ENCODE peak calls at places on chromosome 4, in four cellular contexts. P is IMR-90, A is GM12878, K is K562. J is an unnamed sample.
A peak's percentile ranks its signal among the peaks of the same experiment; 100 is the strongest.

GRCh38 chr4:6576512-6576911 is 1.5 kb downstream of the MAN2B2 start:
- DNase-seq in P (no peak), A (no peak), K (no peak), J (no peak)

GRCh38 chr4:52729586-52729985 is 21.6 kb downstream of the ERVMER34-1 start:
- DNase-seq in P (no peak), A (no peak), K (no peak), J (no peak)

GRCh38 chr4:38387348-38387747 is 276.7 kb upstream of the KLF3 start:
- DNase-seq in P (peak; percentile 6), A (no peak), K (peak; percentile 66), J (peak; percentile 23)

GRCh38 chr4:175369087-175369486 is 443.0 kb downstream of the GPM6A start:
- DNase-seq in P (peak; percentile 71), A (no peak), K (no peak), J (no peak)

GRCh38 chr4:158826882-158827281 is 58.1 kb downstream of the FNIP2 start:
- DNase-seq in P (no peak), A (no peak), K (no peak), J (no peak)

GRCh38 chr4:128347175-128347868 is 59.7 kb upstream of the PGRMC2 start:
- DNase-seq in P (peak; percentile 57), A (no peak), K (peak; percentile 71), J (no peak)

GRCh38 chr4:78864405-78865024 is 74.7 kb downstream of the PAQR3 start:
- DNase-seq in P (peak; percentile 85), A (peak; percentile 44), K (peak; percentile 75), J (peak; percentile 34)

GRCh38 chr4:142124874-142125273 is 488.5 kb downstream of the IL15 start:
- DNase-seq in P (no peak), A (no peak), K (no peak), J (no peak)

GRCh38 chr4:83054928-83055327 is 19.9 kb downstream of the COPS4 start:
- DNase-seq in P (peak; percentile 15), A (no peak), K (no peak), J (peak; percentile 10)

GRCh38 chr4:186554890-186555827 is at the start of gene MTNR1A:
- DNase-seq in P (no peak), A (no peak), K (no peak), J (peak; percentile 48)

GRCh38 chr4:140044314-140044991 is 109.5 kb downstream of the MAML3 start:
- DNase-seq in P (peak; percentile 49), A (no peak), K (no peak), J (no peak)

GRCh38 chr4:86359944-86360478 is at the start of gene MAPK10:
- DNase-seq in P (peak; percentile 88), A (peak; percentile 62), K (peak; percentile 12), J (peak; percentile 76)

GRCh38 chr4:123599061-123599919 is 202.7 kb downstream of the SPRY1 start:
- DNase-seq in P (peak; percentile 53), A (no peak), K (no peak), J (no peak)

GRCh38 chr4:3391422-3391821 is 50.3 kb upstream of the HGFAC start:
- DNase-seq in P (no peak), A (no peak), K (no peak), J (no peak)

GRCh38 chr4:177640864-177641263 is 198.6 kb upstream of the AGA start:
- DNase-seq in P (no peak), A (no peak), K (no peak), J (no peak)

GRCh38 chr4:26859762-26860156 is 882 bp upstream of the STIM2 start:
- DNase-seq in P (no peak), A (no peak), K (peak; percentile 19), J (no peak)

GRCh38 chr4:26860157-26860921 is at the start of gene STIM2:
- DNase-seq in P (peak; percentile 96), A (peak; percentile 91), K (peak; percentile 98), J (peak; percentile 94)

GRCh38 chr4:26860922-26861433 is 337 bp downstream of the STIM2 start:
- DNase-seq in P (peak; percentile 44), A (no peak), K (no peak), J (peak; percentile 68)

GRCh38 chr4:26862381-26862915 is 1.8 kb downstream of the STIM2 start:
- DNase-seq in P (no peak), A (no peak), K (no peak), J (no peak)

GRCh38 chr4:26861434-26862186 is 969 bp downstream of the STIM2 start:
- DNase-seq in P (peak; percentile 65), A (no peak), K (peak; percentile 72), J (peak; percentile 61)
- TF ChIP-seq USF2 in P (no peak), A (no peak), K (no peak), J (no peak)

DNA sequence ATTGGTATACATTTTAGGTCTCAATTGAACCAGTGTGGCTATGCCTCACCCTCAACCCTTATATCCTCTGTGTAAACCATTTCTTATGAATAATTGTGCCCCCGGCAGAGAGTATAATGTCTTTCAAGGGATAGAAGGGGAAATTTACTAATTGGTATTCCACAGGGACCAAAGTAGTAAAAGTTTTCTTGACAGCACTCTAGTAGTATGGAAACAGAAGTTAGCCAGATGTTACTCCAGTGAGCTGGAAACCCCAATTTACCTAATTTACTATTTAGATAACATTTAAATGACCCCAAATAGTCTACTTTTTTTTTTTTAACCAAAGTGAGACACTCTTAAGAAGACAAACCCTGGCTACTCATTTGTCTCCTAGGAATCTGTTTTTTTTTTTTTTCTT is 32.3 kb downstream of the DTHD1 start:
- DNase-seq in P (no peak), A (no peak), K (no peak), J (no peak)
- TF ChIP-seq MXI1 in P (no peak), A (no peak), K (no peak), J (no peak)

GRCh38 chr4:169385356-169385755 is 114.6 kb upstream of the SH3RF1 start:
- DNase-seq in P (peak; percentile 87), A (no peak), K (no peak), J (no peak)
- TF ChIP-seq RCOR1 in P (no peak), A (no peak), K (no peak), J (no peak)

GRCh38 chr4:30262379-30262778 is 457.8 kb upstream of the PCDH7 start:
- DNase-seq in P (no peak), A (no peak), K (no peak), J (no peak)

GRCh38 chr4:30256105-30256828 is 463.9 kb upstream of the PCDH7 start:
- DNase-seq in P (no peak), A (no peak), K (no peak), J (no peak)

GRCh38 chr4:30264465-30264864 is 455.7 kb upstream of the PCDH7 start:
- DNase-seq in P (no peak), A (no peak), K (no peak), J (no peak)

DNA sequence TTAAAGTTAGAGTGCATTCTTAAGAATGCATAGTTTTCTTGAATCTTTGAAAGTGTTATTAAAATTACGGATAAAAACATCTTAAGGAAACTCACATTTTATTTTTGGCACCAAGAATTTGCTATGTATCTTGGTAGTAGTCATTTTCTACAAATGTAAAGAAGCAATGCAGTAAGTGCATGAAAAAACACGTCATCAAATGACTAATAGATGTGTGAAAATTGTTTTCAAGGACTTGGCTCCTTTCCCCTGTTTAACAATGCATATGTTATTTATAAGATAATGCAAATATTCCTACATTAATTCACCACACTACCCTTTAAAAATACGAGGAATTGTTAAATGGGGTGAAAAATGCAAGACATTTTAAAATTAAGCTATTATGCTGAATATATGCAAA is 461.2 kb upstream of the PCDH7 start:
- DNase-seq in P (no peak), A (no peak), K (no peak), J (no peak)
- TF ChIP-seq USF2 in P (no peak), A (no peak), K (no peak), J (no peak)

GRCh38 chr4:1756893-1757779 is 35.8 kb downstream of the TACC3 start:
- DNase-seq in P (no peak), A (no peak), K (no peak), J (no peak)

GRCh38 chr4:1759818-1760223 is 33.3 kb upstream of the FGFR3 start:
- DNase-seq in P (no peak), A (no peak), K (no peak), J (no peak)

GRCh38 chr4:1757836-1758235 is 35.3 kb upstream of the FGFR3 start:
- DNase-seq in P (no peak), A (no peak), K (peak; percentile 48), J (no peak)

GRCh38 chr4:1759170-1759817 is 33.8 kb upstream of the FGFR3 start:
- DNase-seq in P (no peak), A (no peak), K (no peak), J (no peak)

DNA sequence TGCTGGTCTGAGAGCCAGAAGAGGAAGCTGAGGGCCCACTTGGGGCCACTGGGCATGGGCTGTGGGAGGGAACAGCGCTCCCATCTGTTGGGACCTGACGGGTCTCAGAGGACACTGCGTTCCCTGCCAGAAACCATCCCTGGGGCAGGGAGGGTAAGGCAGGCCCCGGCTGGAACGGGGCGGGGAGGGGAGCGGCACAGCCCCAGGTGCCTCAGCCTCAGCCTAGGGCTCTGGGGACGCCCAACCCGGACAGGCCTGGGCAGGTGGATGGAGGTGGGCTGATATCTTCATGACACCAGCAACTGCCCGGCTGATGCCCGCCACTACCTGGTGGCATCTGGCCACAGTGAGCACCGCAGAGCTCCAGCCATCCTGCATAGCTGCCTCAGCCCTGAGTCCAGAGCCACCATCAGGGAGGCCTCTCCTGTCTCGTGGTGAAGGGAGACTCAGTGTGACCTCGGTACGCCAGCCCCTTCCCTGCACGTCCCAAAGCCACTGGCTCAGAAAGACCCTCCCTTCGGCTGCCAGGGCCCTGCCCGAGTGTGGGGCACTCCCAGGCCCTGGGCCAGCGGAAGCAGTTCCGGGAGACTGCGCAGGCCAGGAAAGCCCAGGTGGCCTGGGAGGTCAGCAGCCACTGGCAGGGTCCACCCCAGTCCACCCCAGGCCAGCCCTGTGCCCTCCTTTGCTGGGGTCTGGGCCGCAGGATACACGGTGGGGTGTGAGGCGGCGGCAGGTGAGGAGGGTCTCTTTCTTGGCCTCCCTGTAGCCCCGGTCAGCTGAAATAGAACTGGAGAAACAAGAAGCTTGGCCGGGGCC is 34.6 kb upstream of the FGFR3 start:
- DNase-seq in P (no peak), A (no peak), K (no peak), J (no peak)
- TF ChIP-seq MXI1 in P (no peak), A (no peak), K (no peak), J (no peak)

GRCh38 chr4:145076473-145076855 is 21.5 kb downstream of the ANAPC10 start:
- DNase-seq in P (peak; percentile 10), A (no peak), K (no peak), J (no peak)
- TF ChIP-seq RCOR1 in P (no peak), A (no peak), K (no peak), J (no peak)

DNA sequence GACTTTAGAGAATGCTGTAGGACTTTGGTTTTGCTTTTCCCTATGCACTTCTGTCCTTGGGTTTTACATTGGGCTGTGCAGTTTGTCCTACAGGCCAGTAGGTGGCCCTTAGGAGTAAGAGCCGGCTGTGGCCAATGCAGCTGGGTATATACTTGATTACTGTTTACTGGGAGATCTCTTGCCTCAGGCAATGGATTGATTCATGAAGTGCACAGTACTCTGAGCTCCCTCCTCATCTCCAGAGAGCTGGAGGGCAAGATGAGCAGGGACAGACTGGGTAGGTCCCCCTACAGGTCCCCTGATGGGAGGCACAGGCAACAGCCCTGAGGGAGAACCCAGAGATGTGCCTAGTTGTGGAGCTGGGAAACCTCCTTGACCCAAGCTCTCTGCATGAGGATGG is 103.8 kb upstream of the QRFPR start:
- DNase-seq in P (peak; percentile 66), A (no peak), K (peak; percentile 36), J (peak; percentile 29)
- TF ChIP-seq USF2 in P (no peak), A (no peak), K (no peak), J (no peak)